ENCODE peak calls at places on chromosome 21, in ten cellular contexts. D, W, H, L, A, C, K, V, Q and T are unnamed samples.

GRCh38 chr21:45940621-45941337 is 40.8 kb upstream of the COL6A1 start:
- DNase-seq in A (no peak), L (no peak), H (no peak), K (no peak), W (no peak), V (no peak), C (no peak), D (no peak), Q (no peak), T (no peak)

GRCh38 chr21:45507888-45508508 is 34.2 kb downstream of the SLC19A1 start:
- DNase-seq in D (no peak), V (no peak), K (no peak), H (no peak), W (no peak), L (no peak), C (no peak), A (no peak), Q (no peak), T (no peak)

GRCh38 chr21:45406801-45407628 is 2.0 kb downstream of the COL18A1 start:
- DNase-seq in A (no peak), V (no peak), H (no peak), K (no peak), C (no peak), D (no peak), L (no peak), Q (no peak), W (no peak), T (no peak)

GRCh38 chr21:20662523-20662922 is 335.7 kb upstream of the NCAM2 start:
- DNase-seq in C (no peak), Q (no peak), K (no peak), A (no peak), V (no peak), W (no peak), L (no peak), H (no peak), D (no peak), T (no peak)

GRCh38 chr21:22904385-22904784 is 1906.2 kb downstream of the NCAM2 start:
- DNase-seq in W (no peak), Q (no peak), A (no peak), K (no peak), L (no peak), V (no peak), H (no peak), D (no peak), C (no peak), T (no peak)

GRCh38 chr21:45550552-45551210 is 8.4 kb upstream of the SLC19A1 start:
- DNase-seq in A (peak; percentile 73), L (peak; percentile 38), Q (no peak), C (no peak), H (no peak), V (no peak), W (no peak), D (no peak), K (no peak), T (no peak)

GRCh38 chr21:35824136-35824535 is 236.2 kb downstream of the SETD4 start:
- DNase-seq in K (no peak), W (no peak), L (no peak), V (no peak), H (no peak), Q (no peak), A (no peak), D (no peak), C (no peak), T (no peak)

GRCh38 chr21:40846566-40847411 is at the start of gene DSCAM:
- DNase-seq in A (no peak), K (no peak), C (no peak), L (no peak), H (no peak), D (peak; percentile 20), Q (no peak), W (no peak), V (no peak), T (no peak)

GRCh38 chr21:33972539-33972938 is 56.9 kb upstream of the ATP5PO start:
- DNase-seq in A (no peak), L (no peak), W (no peak), Q (no peak), K (no peak), C (no peak), D (no peak), H (no peak), V (no peak), T (no peak)

GRCh38 chr21:29261555-29262540 is 36.9 kb upstream of the BACH1 start:
- DNase-seq in K (no peak), D (peak; percentile 97), W (no peak), L (no peak), H (no peak), Q (no peak), C (peak; percentile 41), V (peak; percentile 41), A (no peak), T (peak; percentile 81)

GRCh38 chr21:38712076-38712475 is 93.7 kb upstream of the ETS2 start:
- DNase-seq in W (no peak), K (peak; percentile 15), A (no peak), L (no peak), D (peak; percentile 69), C (peak; percentile 40), V (peak; percentile 16), Q (peak; percentile 57), H (no peak), T (peak; percentile 61)
- TF ChIP-seq CTCF in W (no peak), K (peak; percentile 79), A (peak; percentile 26), L (no peak), D (peak; percentile 81), C (peak; percentile 71), V (peak; percentile 43), Q (peak; percentile 60), H (peak; percentile 35), T (peak; percentile 42)

GRCh38 chr21:37642493-37642892 is 273.8 kb downstream of the KCNJ6 start:
- DNase-seq in V (peak; percentile 24), H (no peak), A (peak; percentile 40), W (no peak), Q (no peak), D (peak; percentile 64), C (no peak), L (peak; percentile 16), K (no peak), T (peak; percentile 54)
- TF ChIP-seq CTCF in V (peak; percentile 19), H (no peak), A (peak; percentile 32), W (no peak), Q (no peak), D (peak; percentile 55), C (peak; percentile 23), L (peak; percentile 22), K (peak; percentile 28), T (no peak)

DNA sequence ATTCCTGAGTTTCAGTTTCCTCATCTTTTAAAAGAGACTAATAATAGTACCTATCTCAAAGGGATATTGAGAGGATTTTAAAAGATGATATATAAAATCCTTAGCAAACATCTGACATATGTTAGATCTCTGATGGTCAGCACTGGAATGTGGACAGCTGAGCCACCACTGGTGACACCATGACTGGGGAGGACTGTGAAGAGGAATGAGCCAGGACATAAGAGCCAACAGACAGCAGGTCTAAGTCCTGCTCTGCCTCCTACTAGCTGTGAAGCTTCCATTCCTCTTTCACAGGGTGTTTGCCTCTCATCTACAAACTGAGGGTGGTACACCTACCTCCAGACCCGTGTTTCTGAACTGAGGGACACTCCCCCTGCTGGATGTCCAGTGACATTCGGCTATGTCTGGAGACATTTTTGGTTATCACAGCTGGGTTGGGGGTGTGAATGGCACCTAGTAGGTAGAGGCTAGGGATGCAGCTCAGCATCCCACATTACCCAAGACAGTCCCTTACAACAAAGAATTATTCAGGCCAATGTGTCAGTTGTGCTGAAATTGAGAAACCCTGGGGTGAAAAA is 109.1 kb upstream of the OLIG2 start:
- DNase-seq in A (no peak), L (no peak), D (no peak), K (no peak), V (no peak), Q (no peak), H (no peak), C (no peak), W (no peak), T (peak; percentile 29)
- TF ChIP-seq CTCF in A (no peak), L (no peak), D (no peak), K (peak; percentile 34), V (no peak), Q (peak; percentile 18), H (no peak), C (peak; percentile 59), W (peak; percentile 16), T (no peak)

GRCh38 chr21:39726133-39726532 is 18.9 kb upstream of the IGSF5 start:
- DNase-seq in K (no peak), L (no peak), W (no peak), H (no peak), V (no peak), C (no peak), Q (no peak), D (no peak), A (no peak), T (no peak)
- TF ChIP-seq CTCF in K (peak; percentile 53), L (no peak), W (no peak), H (no peak), V (no peak), C (peak; percentile 64), Q (no peak), D (no peak), A (no peak), T (no peak)

GRCh38 chr21:36929622-36930021 is 36.8 kb downstream of the HLCS start:
- DNase-seq in Q (peak; percentile 20), H (no peak), W (no peak), A (no peak), D (peak; percentile 75), K (no peak), C (no peak), L (no peak), V (peak; percentile 54), T (peak; percentile 50)
- TF ChIP-seq CTCF in Q (peak; percentile 16), H (no peak), W (no peak), A (no peak), D (peak; percentile 52), K (peak; percentile 50), C (peak; percentile 35), L (no peak), V (no peak), T (no peak)

DNA sequence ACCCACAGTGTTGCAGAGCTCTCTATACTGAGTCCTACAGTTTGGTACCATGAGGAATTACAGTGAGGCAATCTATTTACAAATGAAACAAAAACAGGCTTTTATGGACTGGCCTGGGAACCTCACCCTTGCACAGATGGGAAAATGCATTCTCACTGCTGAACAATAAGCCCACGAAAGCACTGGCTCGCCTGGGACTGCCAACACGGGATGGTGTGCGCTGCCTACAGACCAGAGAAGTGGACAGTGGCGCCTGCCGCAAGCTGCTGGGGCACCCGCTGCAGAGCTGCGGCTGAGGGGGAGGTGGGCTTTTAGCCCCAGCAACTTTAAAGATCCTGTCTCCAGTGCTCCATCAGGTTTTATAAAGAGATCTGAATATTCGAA is 28.5 kb upstream of the ABCG1 start:
- DNase-seq in W (no peak), L (no peak), C (no peak), V (no peak), Q (no peak), A (no peak), D (no peak), K (no peak), H (no peak), T (no peak)
- TF ChIP-seq CTCF in W (no peak), L (no peak), C (no peak), V (no peak), Q (no peak), A (no peak), D (no peak), K (no peak), H (no peak), T (no peak)

DNA sequence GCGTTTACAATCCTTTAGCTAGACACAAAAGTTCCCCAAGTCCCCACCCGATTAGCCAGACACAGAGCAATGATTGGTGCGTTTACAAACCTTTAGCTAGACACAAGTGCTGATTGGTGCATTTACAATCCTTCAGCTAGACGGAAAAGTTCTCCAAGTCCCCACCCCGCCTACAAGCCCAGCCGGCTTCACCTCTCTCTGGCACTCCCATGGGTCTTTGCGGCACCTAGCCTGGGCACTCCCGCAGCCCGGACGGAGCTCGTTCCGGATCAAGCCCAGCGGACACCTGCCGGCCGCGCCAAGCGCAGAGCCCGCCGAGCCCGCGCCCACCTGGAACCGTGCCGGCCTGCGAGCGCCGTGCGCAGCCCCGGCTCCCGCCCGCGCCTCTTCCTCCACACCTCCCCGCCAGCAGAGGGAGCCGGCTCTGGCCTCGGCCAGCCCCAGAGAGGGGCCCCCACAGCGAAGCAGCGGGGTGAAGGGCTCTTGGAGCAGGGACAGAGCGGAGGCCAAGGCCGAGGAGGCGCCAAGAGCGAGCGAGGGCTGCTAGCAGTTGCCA is 50.0 kb upstream of the KRTAP19-8 start:
- DNase-seq in Q (no peak), A (no peak), L (no peak), D (no peak), W (no peak), K (no peak), H (no peak), V (no peak), C (no peak), T (no peak)
- TF ChIP-seq CTCF in Q (no peak), A (no peak), L (no peak), D (no peak), W (no peak), K (no peak), H (no peak), V (no peak), C (no peak), T (no peak)